ENCODE peak calls at places on chromosomes 6 and 20, in seven cellular contexts. One of them, this sample, is unnamed.

GRCh38 chr6:56637640-56638039 is 5.0 kb downstream of the DST start:
- DNase-seq in fibroblast of lung: peak
- DNase-seq in SK-N-SH: peak
- DNase-seq in GM23248: peak
- DNase-seq in hepatocyte: peak
- DNase-seq in PC-9: no peak
- DNase-seq in MM.1S: peak
- DNase-seq in this sample: no peak

GRCh38 chr6:37566209-37566859 is 66.6 kb upstream of the CCDC167 start:
- DNase-seq in fibroblast of lung: peak
- DNase-seq in SK-N-SH: peak
- DNase-seq in GM23248: peak
- DNase-seq in hepatocyte: peak
- DNase-seq in PC-9: peak
- DNase-seq in MM.1S: peak
- DNase-seq in this sample: peak

GRCh38 chr6:68282646-68283045 is 352.4 kb upstream of the ADGRB3 start:
- DNase-seq in fibroblast of lung: no peak
- DNase-seq in SK-N-SH: no peak
- DNase-seq in GM23248: no peak
- DNase-seq in hepatocyte: no peak
- DNase-seq in PC-9: no peak
- DNase-seq in MM.1S: no peak
- DNase-seq in this sample: no peak

GRCh38 chr6:42226251-42227143 is 8.8 kb upstream of the MRPS10 start:
- DNase-seq in fibroblast of lung: peak
- DNase-seq in SK-N-SH: no peak
- DNase-seq in GM23248: peak
- DNase-seq in hepatocyte: peak
- DNase-seq in PC-9: peak
- DNase-seq in MM.1S: no peak
- DNase-seq in this sample: no peak

GRCh38 chr20:50528804-50529351 is 18.7 kb downstream of the PTPN1 start:
- DNase-seq in fibroblast of lung: no peak
- DNase-seq in SK-N-SH: no peak
- DNase-seq in GM23248: peak
- DNase-seq in hepatocyte: no peak
- DNase-seq in PC-9: no peak
- DNase-seq in MM.1S: no peak
- DNase-seq in this sample: no peak

GRCh38 chr20:38859070-38859690 is 53.7 kb downstream of the PPP1R16B start:
- DNase-seq in fibroblast of lung: no peak
- DNase-seq in SK-N-SH: no peak
- DNase-seq in GM23248: no peak
- DNase-seq in hepatocyte: no peak
- DNase-seq in PC-9: no peak
- DNase-seq in MM.1S: no peak
- DNase-seq in this sample: no peak

GRCh38 chr6:67009818-67010217 is 1302.8 kb upstream of the EYS start:
- DNase-seq in fibroblast of lung: no peak
- DNase-seq in SK-N-SH: no peak
- DNase-seq in GM23248: no peak
- DNase-seq in hepatocyte: peak
- DNase-seq in PC-9: no peak
- DNase-seq in MM.1S: peak
- DNase-seq in this sample: no peak

GRCh38 chr20:57061058-57061900 is 205.2 kb downstream of the BMP7 start:
- DNase-seq in fibroblast of lung: no peak
- DNase-seq in SK-N-SH: peak
- DNase-seq in GM23248: peak
- DNase-seq in hepatocyte: peak
- DNase-seq in PC-9: peak
- DNase-seq in MM.1S: no peak
- DNase-seq in this sample: peak

GRCh38 chr6:142885182-142885867 is 59.7 kb downstream of the HIVEP2 start:
- DNase-seq in fibroblast of lung: peak
- DNase-seq in SK-N-SH: no peak
- DNase-seq in GM23248: peak
- DNase-seq in hepatocyte: peak
- DNase-seq in PC-9: peak
- DNase-seq in MM.1S: peak
- DNase-seq in this sample: no peak

GRCh38 chr6:11968241-11968806 is 43.8 kb upstream of the HIVEP1 start:
- DNase-seq in fibroblast of lung: no peak
- DNase-seq in SK-N-SH: no peak
- DNase-seq in GM23248: peak
- DNase-seq in hepatocyte: no peak
- DNase-seq in PC-9: no peak
- DNase-seq in MM.1S: no peak
- DNase-seq in this sample: no peak

GRCh38 chr6:146202570-146202969 is 173.7 kb downstream of the GRM1 start:
- DNase-seq in fibroblast of lung: no peak
- DNase-seq in SK-N-SH: no peak
- DNase-seq in GM23248: no peak
- DNase-seq in hepatocyte: no peak
- DNase-seq in PC-9: no peak
- DNase-seq in MM.1S: no peak
- DNase-seq in this sample: no peak

GRCh38 chr6:3318226-3318625 is 59.5 kb downstream of the PSMG4 start:
- DNase-seq in fibroblast of lung: no peak
- DNase-seq in SK-N-SH: no peak
- DNase-seq in GM23248: no peak
- DNase-seq in hepatocyte: no peak
- DNase-seq in PC-9: no peak
- DNase-seq in MM.1S: no peak
- DNase-seq in this sample: peak

GRCh38 chr6:119052292-119052889 is 26.1 kb downstream of the FAM184A start:
- DNase-seq in fibroblast of lung: no peak
- DNase-seq in SK-N-SH: no peak
- DNase-seq in GM23248: no peak
- DNase-seq in hepatocyte: no peak
- DNase-seq in PC-9: no peak
- DNase-seq in MM.1S: no peak
- DNase-seq in this sample: no peak

GRCh38 chr20:237479-237878 is 10.4 kb downstream of the DEFB129 start:
- DNase-seq in fibroblast of lung: no peak
- DNase-seq in SK-N-SH: no peak
- DNase-seq in GM23248: peak
- DNase-seq in hepatocyte: no peak
- DNase-seq in PC-9: no peak
- DNase-seq in MM.1S: no peak
- DNase-seq in this sample: no peak

GRCh38 chr6:15616266-15616665 is 46.6 kb downstream of the DTNBP1 start:
- DNase-seq in fibroblast of lung: no peak
- DNase-seq in SK-N-SH: no peak
- DNase-seq in GM23248: no peak
- DNase-seq in hepatocyte: no peak
- DNase-seq in PC-9: no peak
- DNase-seq in MM.1S: no peak
- DNase-seq in this sample: no peak

GRCh38 chr6:110814488-110815259 is 595 bp downstream of the CDK19 start:
- DNase-seq in fibroblast of lung: peak
- DNase-seq in SK-N-SH: peak
- DNase-seq in GM23248: peak
- DNase-seq in hepatocyte: peak
- DNase-seq in PC-9: peak
- DNase-seq in MM.1S: peak
- DNase-seq in this sample: peak

GRCh38 chr6:110815260-110816109 is at the start of gene CDK19:
- DNase-seq in fibroblast of lung: peak
- DNase-seq in SK-N-SH: peak
- DNase-seq in GM23248: peak
- DNase-seq in hepatocyte: peak
- DNase-seq in PC-9: peak
- DNase-seq in MM.1S: peak
- DNase-seq in this sample: peak

GRCh38 chr6:110816110-110816409 is 791 bp upstream of the CDK19 start:
- DNase-seq in fibroblast of lung: no peak
- DNase-seq in SK-N-SH: no peak
- DNase-seq in GM23248: no peak
- DNase-seq in hepatocyte: no peak
- DNase-seq in PC-9: no peak
- DNase-seq in MM.1S: no peak
- DNase-seq in this sample: no peak

GRCh38 chr6:110813813-110814487 is 1.3 kb downstream of the CDK19 start:
- DNase-seq in fibroblast of lung: peak
- DNase-seq in SK-N-SH: peak
- DNase-seq in GM23248: no peak
- DNase-seq in hepatocyte: peak
- DNase-seq in PC-9: peak
- DNase-seq in MM.1S: no peak
- DNase-seq in this sample: no peak

GRCh38 chr6:110816677-110817076 is 1.4 kb upstream of the CDK19 start:
- DNase-seq in fibroblast of lung: no peak
- DNase-seq in SK-N-SH: no peak
- DNase-seq in GM23248: no peak
- DNase-seq in hepatocyte: no peak
- DNase-seq in PC-9: no peak
- DNase-seq in MM.1S: no peak
- DNase-seq in this sample: peak
- H2AFZ ChIP-seq in fibroblast of lung: no peak
- H2AFZ ChIP-seq in SK-N-SH: no peak
- H2AFZ ChIP-seq in GM23248: peak
- H2AFZ ChIP-seq in hepatocyte: no peak
- H2AFZ ChIP-seq in PC-9: no peak
- H2AFZ ChIP-seq in MM.1S: peak
- H2AFZ ChIP-seq in this sample: peak

GRCh38 chr6:63573899-63574553 is 1.7 kb downstream of the LOC128125822 start:
- DNase-seq in fibroblast of lung: peak
- DNase-seq in SK-N-SH: peak
- DNase-seq in GM23248: peak
- DNase-seq in hepatocyte: peak
- DNase-seq in PC-9: peak
- DNase-seq in MM.1S: peak
- DNase-seq in this sample: peak
- H2AFZ ChIP-seq in fibroblast of lung: no peak
- H2AFZ ChIP-seq in SK-N-SH: no peak
- H2AFZ ChIP-seq in GM23248: peak
- H2AFZ ChIP-seq in hepatocyte: no peak
- H2AFZ ChIP-seq in PC-9: peak
- H2AFZ ChIP-seq in MM.1S: no peak
- H2AFZ ChIP-seq in this sample: peak

GRCh38 chr6:121597654-121598053 is 162.2 kb downstream of the GJA1 start:
- DNase-seq in fibroblast of lung: peak
- DNase-seq in SK-N-SH: no peak
- DNase-seq in GM23248: peak
- DNase-seq in hepatocyte: no peak
- DNase-seq in PC-9: no peak
- DNase-seq in MM.1S: no peak
- DNase-seq in this sample: no peak
- H2AFZ ChIP-seq in fibroblast of lung: peak
- H2AFZ ChIP-seq in SK-N-SH: peak
- H2AFZ ChIP-seq in GM23248: peak
- H2AFZ ChIP-seq in hepatocyte: no peak
- H2AFZ ChIP-seq in PC-9: peak
- H2AFZ ChIP-seq in MM.1S: no peak
- H2AFZ ChIP-seq in this sample: peak

DNA sequence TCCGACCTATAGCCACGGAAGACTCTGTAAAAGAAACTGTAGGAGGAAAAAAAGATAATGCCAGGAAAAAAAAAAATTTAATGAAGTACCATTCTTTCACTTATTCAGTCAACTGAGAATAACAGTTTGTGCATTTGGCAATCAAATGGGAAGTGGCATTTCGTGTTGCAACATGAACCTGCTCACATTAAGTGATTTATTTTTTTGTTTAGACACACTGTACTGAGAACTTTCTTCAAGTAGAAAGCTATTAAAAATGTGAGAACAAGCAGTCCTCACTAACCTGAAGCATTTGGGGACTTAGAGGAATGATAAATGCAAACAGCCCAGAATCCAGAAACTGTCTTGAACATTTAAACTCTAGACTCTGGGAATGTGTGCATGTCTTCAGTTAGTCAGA is 69.8 kb downstream of the SLX4IP start:
- DNase-seq in fibroblast of lung: peak
- DNase-seq in SK-N-SH: no peak
- DNase-seq in GM23248: no peak
- DNase-seq in hepatocyte: peak
- DNase-seq in PC-9: no peak
- DNase-seq in MM.1S: no peak
- DNase-seq in this sample: no peak
- H2AFZ ChIP-seq in fibroblast of lung: no peak
- H2AFZ ChIP-seq in SK-N-SH: no peak
- H2AFZ ChIP-seq in GM23248: peak
- H2AFZ ChIP-seq in hepatocyte: no peak
- H2AFZ ChIP-seq in PC-9: no peak
- H2AFZ ChIP-seq in MM.1S: no peak
- H2AFZ ChIP-seq in this sample: no peak

DNA sequence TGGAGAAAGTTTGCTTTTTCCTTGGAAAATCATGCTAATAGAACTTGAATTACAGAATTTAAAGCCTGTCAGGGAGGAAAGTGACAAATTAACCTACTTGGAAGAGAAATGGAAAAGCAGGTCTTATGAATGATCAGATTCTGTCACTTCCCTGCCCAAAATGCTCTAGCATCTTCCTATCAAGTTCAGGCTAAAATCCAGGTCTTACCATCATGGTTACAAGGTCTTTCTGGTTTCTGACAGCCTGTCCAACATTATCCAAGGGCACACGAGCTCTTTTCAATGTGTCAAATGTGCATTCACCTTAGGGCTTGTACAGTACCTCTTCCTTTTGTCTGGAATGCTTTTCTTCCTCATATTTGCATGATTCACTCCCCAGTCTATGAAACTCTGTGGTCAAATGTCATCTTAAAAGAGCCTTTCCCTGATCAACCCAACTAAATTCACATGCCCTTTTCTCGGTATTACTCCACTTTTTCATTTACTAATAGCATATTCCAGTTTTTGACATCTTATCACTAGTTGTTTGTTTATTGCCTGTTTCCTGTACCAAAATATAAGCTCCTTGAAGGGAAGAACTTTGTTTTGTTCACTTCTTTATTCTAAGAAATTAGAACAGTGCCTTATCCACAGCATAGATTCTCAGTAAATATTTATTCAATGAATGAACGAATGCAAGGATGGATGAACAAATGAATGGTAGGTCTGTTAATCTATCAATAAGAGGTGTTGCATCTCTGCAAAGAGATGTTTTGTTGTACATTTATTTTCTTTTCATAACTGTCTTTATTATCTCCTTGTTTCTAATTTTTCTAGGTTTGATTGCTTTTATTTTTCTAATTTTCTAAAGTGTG is 139.5 kb downstream of the BCAS1 start:
- DNase-seq in fibroblast of lung: no peak
- DNase-seq in SK-N-SH: no peak
- DNase-seq in GM23248: peak
- DNase-seq in hepatocyte: no peak
- DNase-seq in PC-9: no peak
- DNase-seq in MM.1S: no peak
- DNase-seq in this sample: no peak
- H2AFZ ChIP-seq in fibroblast of lung: no peak
- H2AFZ ChIP-seq in SK-N-SH: peak
- H2AFZ ChIP-seq in GM23248: peak
- H2AFZ ChIP-seq in hepatocyte: no peak
- H2AFZ ChIP-seq in PC-9: no peak
- H2AFZ ChIP-seq in MM.1S: peak
- H2AFZ ChIP-seq in this sample: no peak

GRCh38 chr20:4546342-4546741 is 175.4 kb upstream of the PRND start:
- DNase-seq in fibroblast of lung: no peak
- DNase-seq in SK-N-SH: no peak
- DNase-seq in GM23248: no peak
- DNase-seq in hepatocyte: no peak
- DNase-seq in PC-9: no peak
- DNase-seq in MM.1S: no peak
- DNase-seq in this sample: no peak
- H2AFZ ChIP-seq in fibroblast of lung: no peak
- H2AFZ ChIP-seq in SK-N-SH: no peak
- H2AFZ ChIP-seq in GM23248: no peak
- H2AFZ ChIP-seq in hepatocyte: no peak
- H2AFZ ChIP-seq in PC-9: no peak
- H2AFZ ChIP-seq in MM.1S: no peak
- H2AFZ ChIP-seq in this sample: no peak